ENCODE peak calls at places on chromosome 9, in ten cellular contexts. A, W, T, R, O, K, U, I, B and D are unnamed samples.

GRCh38 chr9:37377688-37378612 is 44.5 kb upstream of the GRHPR start:
- DNase-seq in K (no peak), R (no peak), A (no peak), W (no peak), O (no peak), T (no peak), U (no peak), I (no peak), B (no peak), D (peak; percentile 84)

GRCh38 chr9:97474373-97474925 is 27.0 kb upstream of the TMOD1 start:
- DNase-seq in R (no peak), T (peak; percentile 10), W (peak; percentile 14), U (no peak), A (no peak), B (no peak), I (no peak), K (no peak), O (no peak), D (no peak)

GRCh38 chr9:35079041-35079425 is 709 bp downstream of the FANCG start:
- DNase-seq in T (no peak), A (no peak), W (no peak), K (no peak), I (no peak), U (no peak), R (no peak), B (no peak), O (no peak), D (no peak)

GRCh38 chr9:121376214-121376830 is 6.3 kb upstream of the STOM start:
- DNase-seq in W (peak; percentile 71), I (no peak), A (peak; percentile 66), K (peak; percentile 55), B (no peak), R (no peak), T (peak; percentile 56), O (no peak), U (no peak), D (no peak)

GRCh38 chr9:95088421-95089161 is 228.9 kb downstream of the FANCC start:
- DNase-seq in U (no peak), K (no peak), T (peak; percentile 35), B (no peak), A (no peak), R (no peak), O (peak; percentile 58), I (no peak), W (no peak), D (no peak)

GRCh38 chr9:94921072-94921471 is 194.6 kb downstream of the AOPEP start:
- DNase-seq in A (peak; percentile 63), T (peak; percentile 67), R (no peak), U (no peak), O (no peak), K (peak; percentile 65), I (no peak), W (peak; percentile 46), B (peak; percentile 76), D (no peak)

GRCh38 chr9:37919956-37920335 is 16.0 kb upstream of the SLC25A51 start:
- DNase-seq in W (no peak), T (no peak), A (no peak), B (no peak), R (no peak), K (no peak), O (peak; percentile 27), U (no peak), I (no peak), D (no peak)

GRCh38 chr9:95004452-95005275 is 278.2 kb downstream of the AOPEP start:
- DNase-seq in U (peak; percentile 77), T (no peak), K (peak; percentile 40), O (peak; percentile 85), B (peak; percentile 68), R (peak; percentile 73), I (peak; percentile 48), W (peak; percentile 20), A (peak; percentile 55), D (peak; percentile 38)

GRCh38 chr9:41229408-41230401 is 40.6 kb upstream of the ZNG1F start:
- DNase-seq in A (no peak), B (peak; percentile 27), W (peak; percentile 28), U (peak; percentile 62), I (peak; percentile 6), O (peak; percentile 64), R (peak; percentile 0), T (peak; percentile 24), K (peak; percentile 7), D (peak; percentile 40)

GRCh38 chr9:14372437-14373318 is 58.7 kb upstream of the NFIB start:
- DNase-seq in K (peak; percentile 83), B (peak; percentile 84), R (peak; percentile 77), U (no peak), O (no peak), W (peak; percentile 68), T (peak; percentile 72), A (peak; percentile 77), I (peak; percentile 53), D (no peak)

GRCh38 chr9:3906437-3907213 is 380.8 kb upstream of the RFX3 start:
- DNase-seq in U (no peak), W (peak; percentile 77), K (peak; percentile 96), I (no peak), B (peak; percentile 91), T (peak; percentile 94), R (no peak), O (no peak), A (peak; percentile 93), D (no peak)

GRCh38 chr9:928363-929042 is 48.0 kb upstream of the DMRT3 start:
- DNase-seq in A (no peak), I (peak; percentile 28), K (peak; percentile 1), O (no peak), T (no peak), U (no peak), B (peak; percentile 33), W (no peak), R (peak; percentile 90), D (peak; percentile 43)

GRCh38 chr9:81596671-81597426 is 92.5 kb downstream of the TLE1 start:
- DNase-seq in W (no peak), T (no peak), A (peak; percentile 45), B (no peak), K (peak; percentile 66), U (no peak), O (no peak), I (no peak), R (peak; percentile 27), D (no peak)

GRCh38 chr9:89350988-89351557 is 32.8 kb downstream of the SECISBP2 start:
- DNase-seq in I (peak; percentile 83), O (no peak), U (no peak), W (no peak), K (no peak), T (no peak), A (no peak), B (no peak), R (no peak), D (no peak)

GRCh38 chr9:677461-678097 is 163.9 kb upstream of the DMRT1 start:
- DNase-seq in B (peak; percentile 34), I (peak; percentile 54), O (no peak), U (no peak), W (peak; percentile 27), K (no peak), R (no peak), A (no peak), T (peak; percentile 48), D (no peak)

GRCh38 chr9:122807271-122807900 is 7.5 kb downstream of the OR1K1 start:
- DNase-seq in T (peak; percentile 67), O (no peak), B (no peak), R (no peak), U (no peak), K (no peak), I (no peak), A (no peak), W (no peak), D (no peak)

GRCh38 chr9:89993678-89994630 is 389.1 kb downstream of the GADD45G start:
- DNase-seq in U (no peak), K (peak; percentile 13), R (peak; percentile 42), I (peak; percentile 85), W (no peak), O (peak; percentile 84), B (no peak), A (no peak), T (no peak), D (no peak)

GRCh38 chr9:27059907-27060306 is 49.1 kb upstream of the TEK start:
- DNase-seq in A (peak; percentile 64), W (no peak), B (no peak), K (peak; percentile 60), O (no peak), I (no peak), T (no peak), R (no peak), U (no peak), D (no peak)

GRCh38 chr9:79571309-79572031 is at the start of gene TLE4:
- DNase-seq in U (peak; percentile 100), O (peak; percentile 100), A (peak; percentile 100), R (peak; percentile 100), B (peak; percentile 100), I (peak; percentile 96), W (peak; percentile 100), K (peak; percentile 100), T (peak; percentile 100), D (peak; percentile 100)
- H3K4me3 ChIP-seq in U (peak within 1 kb of the TSS; percentile 96), O (peak within 1 kb of the TSS; percentile 92), A (peak within 1 kb of the TSS; percentile 74), R (peak within 1 kb of the TSS; percentile 78), B (peak within 1 kb of the TSS; percentile 80), I (peak within 1 kb of the TSS; percentile 60), W (peak within 1 kb of the TSS; percentile 73), K (peak within 1 kb of the TSS; percentile 94), T (peak within 1 kb of the TSS; percentile 81), D (peak within 1 kb of the TSS; percentile 74)

GRCh38 chr9:5265939-5266338 is 34.7 kb downstream of the INSL4 start:
- DNase-seq in T (no peak), W (no peak), B (no peak), K (no peak), R (peak; percentile 55), A (no peak), U (no peak), I (no peak), O (no peak), D (peak; percentile 15)
- TF ChIP-seq CTCF in T (no peak), W (no peak), B (no peak), K (no peak), R (peak; percentile 61), A (no peak), U (no peak), I (no peak), O (no peak), D (peak; percentile 40)

GRCh38 chr9:133609311-133610098 is at the start of gene FAM163B:
- DNase-seq in O (no peak), A (peak; percentile 59), W (peak; percentile 25), U (no peak), I (no peak), B (peak; percentile 32), R (peak; percentile 78), K (peak; percentile 69), T (peak; percentile 15), D (no peak)
- H3K4me3 ChIP-seq in O (no peak within 1 kb of the TSS), A (no peak within 1 kb of the TSS), W (no peak within 1 kb of the TSS), U (no peak within 1 kb of the TSS), I (no peak within 1 kb of the TSS), B (no peak within 1 kb of the TSS), R (peak within 1 kb of the TSS; percentile 47), K (peak within 1 kb of the TSS; percentile 30), T (no peak within 1 kb of the TSS), D (no peak within 1 kb of the TSS)

DNA sequence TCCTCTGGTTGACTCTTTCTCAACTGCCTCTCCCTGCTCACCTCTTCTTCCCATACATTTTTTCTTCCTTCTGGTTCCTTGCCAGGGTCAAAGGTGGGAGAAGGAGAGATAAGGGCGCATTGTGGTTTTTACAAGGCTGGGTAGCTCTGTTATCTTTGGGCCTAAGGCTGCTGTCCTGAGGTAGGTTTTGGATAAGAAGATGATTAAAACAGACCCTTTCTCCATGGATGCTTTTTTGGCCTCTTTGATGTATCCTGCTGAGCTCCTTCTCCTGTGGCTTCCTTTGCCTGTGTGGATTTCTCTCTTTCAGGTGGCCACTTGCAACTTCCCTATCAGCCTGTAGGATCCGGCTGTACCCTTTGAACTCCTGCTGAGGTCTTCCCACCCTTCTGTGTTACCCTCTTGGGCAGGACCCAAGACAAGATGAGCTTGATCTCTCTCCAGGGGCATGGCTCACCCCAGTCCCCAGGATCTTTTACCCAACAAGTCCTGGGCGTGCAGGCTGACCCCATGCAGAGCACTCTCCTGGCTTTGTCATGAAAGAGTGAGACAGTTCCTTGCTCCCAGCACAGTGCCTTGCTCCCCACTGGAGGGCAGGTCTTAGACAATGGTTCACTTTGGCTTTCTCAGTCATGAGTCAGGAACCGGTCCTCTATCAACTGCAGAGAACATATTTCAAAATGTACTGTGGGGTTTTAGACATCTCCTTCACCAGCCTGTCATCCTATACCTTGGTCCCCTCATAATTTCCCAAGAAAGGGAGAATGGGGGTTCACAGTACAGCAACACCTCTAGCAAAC is 197.9 kb downstream of the TLE4 start:
- DNase-seq in U (no peak), B (peak; percentile 59), O (no peak), I (no peak), T (no peak), R (no peak), K (no peak), W (no peak), A (no peak), D (no peak)
- TF ChIP-seq CTCF in U (no peak), B (peak; percentile 32), O (no peak), I (no peak), T (no peak), R (no peak), K (no peak), W (no peak), A (peak; percentile 21), D (no peak)